ENCODE peak calls at places on chromosome 2, in nine cellular contexts. U, W, V, I, A, Q, T, O and Y are unnamed samples.

GRCh38 chr2:17388790-17389189 is 129.4 kb downstream of the RAD51AP2 start:
- DNase-seq in U (no peak), W (no peak), V (no peak), I (no peak), A (no peak), Q (no peak), T (no peak), O (no peak), Y (no peak)

GRCh38 chr2:202721621-202722020 is 86.9 kb downstream of the FAM117B start:
- DNase-seq in U (no peak), W (no peak), V (no peak), I (no peak), A (no peak), Q (no peak), T (peak; percentile 90), O (no peak), Y (no peak)

GRCh38 chr2:201909348-201909747 is 103.0 kb downstream of the CDK15 start:
- DNase-seq in U (no peak), W (no peak), V (peak; percentile 49), I (no peak), A (no peak), Q (no peak), T (peak; percentile 95), O (no peak), Y (no peak)

GRCh38 chr2:129906861-129907235 is 72.6 kb upstream of the RAB6C start:
- DNase-seq in U (no peak), W (no peak), V (no peak), I (no peak), A (no peak), Q (no peak), T (no peak), O (no peak), Y (no peak)

GRCh38 chr2:64228126-64228678 is 84.0 kb upstream of the PELI1 start:
- DNase-seq in U (peak; percentile 87), W (peak; percentile 81), V (peak; percentile 79), I (peak; percentile 44), A (no peak), Q (peak; percentile 76), T (peak; percentile 69), O (peak; percentile 15), Y (peak; percentile 76)

GRCh38 chr2:42882756-42883155 is 90.4 kb upstream of the HAAO start:
- DNase-seq in U (no peak), W (no peak), V (no peak), I (no peak), A (no peak), Q (no peak), T (no peak), O (no peak), Y (no peak)

GRCh38 chr2:186881644-186882043 is 32.7 kb upstream of the ZSWIM2 start:
- DNase-seq in U (no peak), W (no peak), V (no peak), I (no peak), A (no peak), Q (no peak), T (no peak), O (no peak), Y (no peak)

GRCh38 chr2:203951366-203951902 is 14.9 kb downstream of the ICOS start:
- DNase-seq in U (no peak), W (no peak), V (no peak), I (no peak), A (no peak), Q (no peak), T (no peak), O (peak; percentile 37), Y (no peak)

GRCh38 chr2:120561393-120562035 is 174.2 kb upstream of the GLI2 start:
- DNase-seq in U (no peak), W (no peak), V (no peak), I (no peak), A (no peak), Q (no peak), T (no peak), O (no peak), Y (no peak)

GRCh38 chr2:168697668-168698121 is 104.7 kb upstream of the NOSTRIN start:
- DNase-seq in U (no peak), W (no peak), V (no peak), I (no peak), A (no peak), Q (no peak), T (peak; percentile 47), O (no peak), Y (no peak)

GRCh38 chr2:85600235-85600575 is 2.3 kb downstream of the TMEM150A start:
- DNase-seq in U (no peak), W (no peak), V (no peak), I (no peak), A (no peak), Q (no peak), T (no peak), O (no peak), Y (no peak)

GRCh38 chr2:27291865-27292264 is 9.6 kb downstream of the TRIM54 start:
- DNase-seq in U (no peak), W (no peak), V (no peak), I (no peak), A (no peak), Q (no peak), T (no peak), O (no peak), Y (no peak)

GRCh38 chr2:7962191-7962590 is 719.7 kb upstream of the ID2 start:
- DNase-seq in U (no peak), W (no peak), V (no peak), I (no peak), A (no peak), Q (no peak), T (no peak), O (no peak), Y (no peak)

GRCh38 chr2:133680399-133681044 is 112.3 kb upstream of the NCKAP5 start:
- DNase-seq in U (no peak), W (no peak), V (no peak), I (no peak), A (no peak), Q (no peak), T (no peak), O (no peak), Y (no peak)

GRCh38 chr2:230932556-230933511 is 7.8 kb upstream of the GPR55 start:
- DNase-seq in U (no peak), W (no peak), V (peak; percentile 46), I (no peak), A (no peak), Q (no peak), T (peak; percentile 65), O (no peak), Y (peak; percentile 22)

GRCh38 chr2:135762530-135762929 is 20.9 kb downstream of the UBXN4 start:
- DNase-seq in U (no peak), W (no peak), V (no peak), I (no peak), A (no peak), Q (no peak), T (no peak), O (no peak), Y (no peak)

GRCh38 chr2:186459009-186459408 is 27.1 kb upstream of the ZC3H15 start:
- DNase-seq in U (no peak), W (no peak), V (no peak), I (no peak), A (no peak), Q (no peak), T (peak; percentile 27), O (no peak), Y (no peak)

GRCh38 chr2:23617817-23618216 is 232.8 kb downstream of the KLHL29 start:
- DNase-seq in U (no peak), W (no peak), V (no peak), I (no peak), A (no peak), Q (no peak), T (no peak), O (no peak), Y (no peak)

GRCh38 chr2:47907097-47907781 is 941 bp upstream of the FBXO11 start:
- DNase-seq in U (no peak), W (no peak), V (no peak), I (no peak), A (peak; percentile 4), Q (peak; percentile 56), T (no peak), O (peak; percentile 10), Y (peak; percentile 49)

GRCh38 chr2:231110551-231110950 is 14.3 kb downstream of the HTR2B start:
- DNase-seq in U (no peak), W (no peak), V (no peak), I (no peak), A (no peak), Q (no peak), T (peak; percentile 51), O (no peak), Y (no peak)

GRCh38 chr2:204012081-204012653 is 75.6 kb downstream of the ICOS start:
- DNase-seq in U (no peak), W (no peak), V (no peak), I (no peak), A (no peak), Q (no peak), T (peak; percentile 6), O (no peak), Y (no peak)

GRCh38 chr2:226378733-226379132 is 420.9 kb downstream of the IRS1 start:
- DNase-seq in U (no peak), W (no peak), V (peak; percentile 18), I (no peak), A (no peak), Q (no peak), T (peak; percentile 74), O (no peak), Y (no peak)

GRCh38 chr2:180707867-180708205 is 272.6 kb upstream of the UBE2E3 start:
- DNase-seq in U (no peak), W (peak; percentile 79), V (peak; percentile 61), I (no peak), A (no peak), Q (no peak), T (peak; percentile 97), O (no peak), Y (no peak)

GRCh38 chr2:191942114-191943103 is 95.5 kb upstream of the CAVIN2 start:
- DNase-seq in U (no peak), W (no peak), V (no peak), I (no peak), A (no peak), Q (no peak), T (peak; percentile 54), O (no peak), Y (no peak)

GRCh38 chr2:132875193-132875592 is 205.2 kb upstream of the LYPD1 start:
- DNase-seq in U (no peak), W (no peak), V (no peak), I (no peak), A (no peak), Q (no peak), T (no peak), O (no peak), Y (no peak)

GRCh38 chr2:31080361-31080760 is 57.9 kb downstream of the GALNT14 start:
- DNase-seq in U (no peak), W (no peak), V (no peak), I (no peak), A (no peak), Q (no peak), T (no peak), O (no peak), Y (no peak)

GRCh38 chr2:61134141-61134540 is 27.8 kb upstream of the C2orf74 start:
- DNase-seq in U (no peak), W (no peak), V (no peak), I (no peak), A (no peak), Q (no peak), T (no peak), O (no peak), Y (no peak)

GRCh38 chr2:239190921-239191885 is 209.6 kb downstream of the HDAC4 start:
- DNase-seq in U (no peak), W (no peak), V (no peak), I (no peak), A (no peak), Q (no peak), T (no peak), O (no peak), Y (no peak)